ENCODE peak calls at places on chromosomes 2 and 18, in eight cellular contexts. V is ovary, B is A549, N is HepG2, H is upper lobe of left lung, M is suprapubic skin, S is GM12878, C is sigmoid colon. O is an unnamed sample.

GRCh38 chr2:156320491-156320896 is 12.0 kb downstream of the NR4A2 start:
- DNase-seq in S (no peak), H (peak), B (peak), N (no peak), V (peak), C (peak), M (no peak), O (no peak)

GRCh38 chr2:96918754-96919550 is 49.1 kb upstream of the SEMA4C start:
- DNase-seq in C (no peak), N (no peak), H (no peak), S (no peak), M (no peak), B (no peak), V (no peak), O (no peak)

GRCh38 chr2:70977605-70978205 is 725 bp upstream of the ANKRD53 start:
- DNase-seq in V (peak), H (peak), N (peak), S (no peak), C (peak), M (peak), B (no peak), O (peak)

GRCh38 chr18:40413160-40413559 is 1541.9 kb upstream of the PIK3C3 start:
- DNase-seq in C (no peak), B (peak), S (no peak), H (no peak), V (no peak), M (no peak), N (peak), O (no peak)

GRCh38 chr2:225411452-225411851 is 11.9 kb downstream of the NYAP2 start:
- DNase-seq in C (no peak), S (no peak), B (no peak), N (no peak), M (no peak), H (no peak), V (no peak), O (no peak)

GRCh38 chr2:120936476-120937334 is 201.0 kb downstream of the GLI2 start:
- DNase-seq in H (no peak), B (peak), C (no peak), V (no peak), N (no peak), M (no peak), S (no peak), O (no peak)

GRCh38 chr2:12754643-12755042 is 37.9 kb downstream of the TRIB2 start:
- DNase-seq in H (no peak), V (no peak), S (no peak), M (no peak), C (no peak), N (no peak), B (no peak), O (no peak)

GRCh38 chr2:31256611-31257382 is 22.8 kb downstream of the EHD3 start:
- DNase-seq in H (no peak), B (no peak), V (no peak), M (no peak), S (no peak), C (no peak), N (no peak), O (no peak)

GRCh38 chr18:433960-434359 is 66.5 kb downstream of the COLEC12 start:
- DNase-seq in H (no peak), B (no peak), S (no peak), M (no peak), V (no peak), C (no peak), N (no peak), O (no peak)

GRCh38 chr2:50648031-50648430 is 383.9 kb downstream of the NRXN1 start:
- DNase-seq in M (no peak), N (no peak), H (no peak), V (no peak), B (no peak), C (no peak), S (no peak), O (no peak)

GRCh38 chr2:240594511-240595380 is 8.2 kb downstream of the CAPN10 start:
- DNase-seq in N (no peak), V (peak), C (peak), H (no peak), B (no peak), M (peak), S (no peak), O (no peak)

GRCh38 chr2:18077724-18078123 is 199.3 kb downstream of the KCNS3 start:
- DNase-seq in C (no peak), H (no peak), S (no peak), B (no peak), N (no peak), M (no peak), V (no peak), O (no peak)

GRCh38 chr2:168255866-168256265 is 8.5 kb upstream of the STK39 start:
- DNase-seq in N (no peak), H (no peak), B (no peak), M (no peak), S (no peak), C (no peak), V (no peak), O (no peak)

GRCh38 chr2:62001431-62001830 is 96.0 kb downstream of the COMMD1 start:
- DNase-seq in C (no peak), S (no peak), V (no peak), M (no peak), B (no peak), N (no peak), H (no peak), O (no peak)

GRCh38 chr2:170991398-170992185 is 62.5 kb downstream of the GORASP2 start:
- DNase-seq in B (no peak), M (no peak), S (no peak), V (no peak), H (no peak), N (no peak), C (no peak), O (no peak)

GRCh38 chr2:119264781-119265692 is 41.4 kb downstream of the STEAP3 start:
- DNase-seq in C (no peak), V (no peak), N (peak), S (peak), B (peak), H (peak), M (no peak), O (no peak)

GRCh38 chr2:158573739-158574138 is 117.0 kb downstream of the PKP4 start:
- DNase-seq in B (peak), S (no peak), H (no peak), N (no peak), V (no peak), C (no peak), M (no peak), O (no peak)

GRCh38 chr18:32111706-32112105 is 20.0 kb downstream of the RNF138 start:
- DNase-seq in H (no peak), V (no peak), N (no peak), C (no peak), B (no peak), M (no peak), S (no peak), O (no peak)

GRCh38 chr2:181462032-181462431 is 4.8 kb downstream of the ITGA4 start:
- DNase-seq in S (no peak), C (no peak), M (no peak), V (no peak), B (no peak), H (no peak), N (no peak), O (no peak)

GRCh38 chr2:181461056-181461630 is 4.0 kb downstream of the ITGA4 start:
- DNase-seq in H (no peak), C (no peak), M (no peak), S (no peak), B (no peak), N (no peak), V (no peak), O (no peak)

GRCh38 chr2:181458881-181459280 is 1.7 kb downstream of the ITGA4 start:
- DNase-seq in C (no peak), N (no peak), S (no peak), M (no peak), H (no peak), B (no peak), V (no peak), O (no peak)

GRCh38 chr2:181457741-181458425 is 697 bp downstream of the ITGA4 start:
- DNase-seq in N (no peak), H (peak), C (peak), V (peak), M (peak), B (no peak), S (no peak), O (no peak)

DNA sequence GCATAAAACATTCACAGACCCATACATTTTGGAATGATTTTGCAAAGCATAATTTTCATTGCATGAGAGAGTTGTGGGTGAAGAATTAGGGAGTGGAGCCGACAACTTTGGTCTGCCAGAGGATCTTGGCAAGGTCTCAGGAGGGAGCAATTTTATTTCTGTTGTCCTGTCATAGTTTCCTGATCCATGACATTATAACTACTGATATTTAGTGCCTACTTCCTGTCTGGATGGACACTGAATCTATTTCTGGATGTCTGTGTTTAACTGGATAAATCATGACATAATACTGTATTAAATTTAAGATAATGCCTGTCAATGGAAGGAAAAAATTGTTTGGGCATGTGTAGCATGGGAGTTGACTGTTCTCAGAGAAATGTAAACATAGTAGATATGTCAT is 2.5 kb downstream of the ITGA4 start:
- DNase-seq in V (no peak), C (no peak), M (no peak), N (no peak), S (no peak), H (no peak), B (no peak), O (no peak)
- TF ChIP-seq EP300 in V (no peak), C (no peak), M (no peak), N (no peak), S (no peak), H (no peak), B (no peak), O (no peak)

DNA sequence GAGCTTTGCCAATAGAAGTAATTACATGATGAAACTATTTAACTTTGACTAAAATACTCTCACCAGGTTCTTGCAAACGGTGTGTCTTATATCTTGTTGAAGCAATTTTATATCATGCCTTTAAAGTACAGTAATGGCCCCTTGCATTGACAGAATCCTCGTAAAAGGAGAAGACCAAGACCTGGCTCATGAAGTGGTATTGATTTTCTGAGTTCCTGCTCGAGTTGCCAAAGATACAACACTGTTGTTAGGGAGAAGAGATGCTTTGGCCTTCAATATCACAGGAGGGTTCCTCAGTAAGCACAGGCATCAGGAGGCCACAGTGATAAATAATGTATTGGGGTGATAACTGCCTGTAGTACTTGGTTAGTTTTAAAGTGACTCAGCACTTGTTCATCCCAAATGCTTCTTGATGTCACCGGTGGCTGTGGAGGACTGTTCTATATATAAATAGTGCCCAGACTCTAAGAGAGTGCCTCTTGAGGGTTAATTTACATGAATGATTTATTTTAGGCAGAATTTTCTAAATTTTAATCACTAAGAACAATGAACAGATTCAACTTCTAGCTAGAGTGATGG is 571.7 kb upstream of the FANCL start:
- DNase-seq in M (no peak), S (no peak), V (no peak), C (no peak), N (no peak), B (no peak), H (no peak), O (no peak)
- H3K27ac ChIP-seq in M (no peak), S (no peak), V (no peak), C (no peak), N (no peak), B (no peak), H (no peak), O (no peak)

GRCh38 chr2:160345102-160345501 is 145.0 kb upstream of the ITGB6 start:
- DNase-seq in S (no peak), V (no peak), C (no peak), H (no peak), N (no peak), B (no peak), M (no peak), O (no peak)
- TF ChIP-seq EP300 in S (no peak), V (no peak), C (no peak), H (no peak), N (no peak), B (no peak), M (no peak), O (no peak)

GRCh38 chr18:61736168-61736567 is 156.6 kb downstream of the RNF152 start:
- DNase-seq in N (no peak), H (no peak), B (no peak), V (no peak), C (no peak), M (no peak), S (no peak), O (no peak)

GRCh38 chr18:61738042-61738441 is 154.8 kb downstream of the RNF152 start:
- DNase-seq in H (no peak), V (no peak), N (no peak), C (no peak), B (no peak), M (no peak), S (no peak), O (no peak)

GRCh38 chr18:61732854-61733253 is 160.0 kb downstream of the RNF152 start:
- DNase-seq in V (no peak), H (no peak), N (no peak), S (no peak), C (no peak), B (no peak), M (no peak), O (no peak)

GRCh38 chr18:61738488-61738887 is 154.3 kb downstream of the RNF152 start:
- DNase-seq in B (no peak), S (no peak), N (no peak), V (no peak), M (no peak), C (no peak), H (peak), O (no peak)

GRCh38 chr18:61735564-61736102 is 157.2 kb downstream of the RNF152 start:
- DNase-seq in S (no peak), B (no peak), N (no peak), V (no peak), M (no peak), C (no peak), H (no peak), O (no peak)
- H3K27ac ChIP-seq in S (no peak), B (no peak), N (no peak), V (no peak), M (no peak), C (no peak), H (peak), O (peak)

DNA sequence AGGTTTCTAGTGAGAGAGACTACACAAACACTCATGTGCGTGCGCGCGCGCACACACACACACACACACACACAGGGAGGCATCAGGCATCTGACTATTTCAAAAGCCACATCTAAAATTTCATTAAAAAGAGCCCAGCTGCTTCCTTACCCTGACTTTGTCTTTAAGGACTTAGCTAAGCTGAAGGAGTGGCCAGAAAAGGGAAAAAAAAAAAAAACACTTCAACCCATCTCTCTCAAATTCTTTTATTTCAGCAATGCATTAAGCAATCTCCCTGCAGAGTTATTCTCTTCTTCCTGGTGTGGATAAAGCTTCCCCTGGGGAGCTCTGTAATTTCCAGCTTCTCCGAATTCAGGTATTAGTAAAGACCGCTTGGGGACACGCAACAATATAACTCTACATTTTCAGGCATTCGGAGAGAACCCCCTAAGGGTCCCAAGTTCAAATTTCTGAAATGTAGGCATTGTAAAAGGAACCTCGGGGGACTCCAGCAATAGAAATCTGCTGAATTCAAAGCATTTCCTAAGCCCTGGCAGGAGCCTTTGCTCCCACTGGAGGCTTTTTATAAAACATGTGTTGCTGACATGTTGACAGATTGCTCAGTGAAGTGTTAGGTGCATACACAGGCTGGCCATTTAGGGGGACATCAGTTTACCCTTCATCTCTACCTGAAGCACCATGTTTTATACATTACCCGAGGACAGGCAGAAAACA is 66.9 kb downstream of the ZNF521 start:
- DNase-seq in C (no peak), V (peak), S (no peak), N (no peak), B (no peak), H (no peak), M (no peak), O (peak)
- TF ChIP-seq EP300 in C (no peak), V (no peak), S (no peak), N (no peak), B (no peak), H (no peak), M (no peak), O (no peak)

GRCh38 chr2:109501461-109501860 is 112.3 kb downstream of the SEPTIN10 start:
- DNase-seq in M (no peak), N (no peak), C (no peak), S (no peak), B (no peak), V (no peak), H (no peak), O (no peak)
- H3K27ac ChIP-seq in M (no peak), N (no peak), C (no peak), S (no peak), B (no peak), V (no peak), H (no peak), O (no peak)

DNA sequence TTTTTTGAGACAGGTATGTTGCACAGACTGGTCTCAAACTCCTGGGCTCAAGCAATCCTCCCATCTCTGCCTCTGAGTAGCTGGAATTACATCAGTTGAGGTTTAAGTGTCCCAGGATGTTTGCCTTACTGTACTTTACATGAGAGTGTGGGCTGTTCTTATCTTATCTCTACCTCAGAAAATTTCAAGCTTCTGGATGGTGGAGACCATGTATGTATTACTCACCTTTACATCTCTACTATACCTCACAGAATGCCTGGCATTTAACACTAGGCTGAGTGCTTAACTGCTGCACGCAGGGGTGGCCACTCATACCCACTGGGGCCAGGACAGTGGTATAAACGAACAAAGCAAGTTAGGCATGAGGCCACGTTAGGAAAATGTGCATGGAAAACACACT is 272.0 kb upstream of the RAB12 start:
- DNase-seq in N (no peak), M (no peak), S (no peak), C (no peak), V (no peak), B (no peak), H (no peak), O (no peak)
- TF ChIP-seq EP300 in N (no peak), M (no peak), S (no peak), C (no peak), V (no peak), B (no peak), H (no peak), O (no peak)

DNA sequence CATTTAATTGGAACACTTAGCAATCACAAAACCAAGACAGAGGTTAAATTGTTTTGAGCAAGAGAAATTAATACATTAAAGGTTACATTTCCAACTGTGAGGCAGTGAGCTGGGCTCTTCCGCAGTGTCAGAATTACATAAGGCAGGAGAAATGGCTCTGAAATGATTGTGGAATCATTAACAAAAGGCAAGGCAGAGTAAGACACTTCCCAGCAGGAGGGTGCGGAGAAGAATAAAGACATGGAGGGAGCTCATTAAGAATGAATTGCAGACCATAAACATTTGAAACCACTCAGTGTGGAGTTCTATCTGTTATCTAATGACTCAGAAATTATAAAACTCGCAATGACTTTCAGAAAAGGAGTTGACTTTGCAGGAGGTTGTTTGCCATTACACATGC is 77.1 kb downstream of the SMIM21 start:
- DNase-seq in B (no peak), N (no peak), S (no peak), M (no peak), V (no peak), H (no peak), C (no peak), O (no peak)
- H3K27ac ChIP-seq in B (no peak), N (no peak), S (no peak), M (no peak), V (no peak), H (no peak), C (no peak), O (no peak)

DNA sequence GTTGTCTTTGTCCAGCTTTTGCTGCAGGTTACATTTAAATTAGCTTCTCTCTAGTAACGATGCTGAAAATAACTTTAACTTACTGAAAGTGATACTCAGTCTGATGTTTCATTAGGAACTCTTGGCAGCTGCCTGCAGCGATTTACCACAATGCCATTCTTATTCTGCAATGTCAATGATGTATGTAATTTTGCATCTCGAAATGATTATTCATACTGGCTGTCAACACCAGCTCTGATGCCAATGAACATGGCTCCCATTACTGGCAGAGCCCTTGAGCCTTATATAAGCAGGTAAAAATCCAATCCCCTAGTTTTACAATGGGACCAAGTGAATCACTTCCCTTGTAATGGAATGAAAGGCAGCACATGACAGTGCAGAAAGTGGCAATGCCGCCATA is 16.3 kb upstream of the MFF start:
- DNase-seq in V (no peak), M (no peak), S (no peak), B (no peak), H (no peak), N (no peak), C (no peak), O (no peak)
- TF ChIP-seq EP300 in V (no peak), M (no peak), S (no peak), B (no peak), H (no peak), N (no peak), C (no peak), O (no peak)

O was measured in tibial nerve.